ENCODE peak calls at places on chromosomes 4 and X, in five cellular contexts. U is IMR-90, I is HCT116, W is heart left ventricle, O is adrenal gland. X is an unnamed sample. For H3K36me3, the result is how much of the 10 kb centered on the place peaks cover.

GRCh38 chrX:148043456-148043855 is 62.3 kb downstream of the FMR1NB start:
- DNase-seq in U (peak), I (no peak), W (no peak), O (peak), X (no peak)

GRCh38 chr4:187908079-187908501 is 87.5 kb upstream of the ZFP42 start:
- DNase-seq in U (peak), I (no peak), W (no peak), O (no peak), X (no peak)

GRCh38 chr4:183448436-183448835 is 4.0 kb downstream of the CDKN2AIP start:
- DNase-seq in U (no peak), I (no peak), W (no peak), O (no peak), X (no peak)

GRCh38 chr4:87758278-87758677 is 41.1 kb upstream of the IBSP start:
- DNase-seq in U (no peak), I (no peak), W (no peak), O (no peak), X (no peak)

GRCh38 chr4:183960912-183961569 is 55.9 kb downstream of the STOX2 start:
- DNase-seq in U (no peak), I (no peak), W (peak), O (no peak), X (no peak)

GRCh38 chrX:121160987-121161386 is 113.6 kb downstream of the GLUD2 start:
- DNase-seq in U (no peak), I (no peak), W (no peak), O (no peak), X (no peak)

GRCh38 chr4:173518419-173519102 is 11.5 kb downstream of the HAND2 start:
- DNase-seq in U (no peak), I (no peak), W (no peak), O (no peak), X (no peak)

GRCh38 chrX:19855700-19856381 is 31.6 kb downstream of the SH3KBP1 start:
- DNase-seq in U (no peak), I (no peak), W (no peak), O (no peak), X (no peak)

GRCh38 chr4:41512604-41513003 is 25.4 kb upstream of the LIMCH1 start:
- DNase-seq in U (no peak), I (no peak), W (no peak), O (no peak), X (no peak)

GRCh38 chr4:119025440-119025839 is 110.2 kb upstream of the MYOZ2 start:
- DNase-seq in U (peak), I (peak), W (no peak), O (peak), X (no peak)

GRCh38 chr4:153523171-153523757 is 57.1 kb downstream of the TMEM131L start:
- DNase-seq in U (no peak), I (no peak), W (no peak), O (no peak), X (no peak)

GRCh38 chr4:179762840-179763239 is 2320.6 kb upstream of the AGA start:
- DNase-seq in U (no peak), I (no peak), W (no peak), O (no peak), X (no peak)

GRCh38 chr4:183989471-183989870 is 84.4 kb downstream of the STOX2 start:
- DNase-seq in U (peak), I (no peak), W (no peak), O (no peak), X (no peak)

GRCh38 chrX:39301041-39301440 is 499.8 kb downstream of the MID1IP1 start:
- DNase-seq in U (no peak), I (no peak), W (no peak), O (no peak), X (no peak)

GRCh38 chr4:117957570-117957969 is 76.7 kb upstream of the NDST3 start:
- DNase-seq in U (no peak), I (no peak), W (no peak), O (no peak), X (no peak)

GRCh38 chr4:175459571-175459970 is 352.5 kb downstream of the GPM6A start:
- DNase-seq in U (peak), I (no peak), W (no peak), O (no peak), X (no peak)

GRCh38 chrX:125384843-125385242 is 65.2 kb downstream of the TEX13C start:
- DNase-seq in U (no peak), I (no peak), W (no peak), O (no peak), X (no peak)

GRCh38 chrX:27008486-27008885 is 454.7 kb downstream of the PPP4R3C start:
- DNase-seq in U (no peak), I (no peak), W (no peak), O (no peak), X (no peak)

GRCh38 chrX:25599061-25599460 is 539.1 kb upstream of the MAGEB18 start:
- DNase-seq in U (no peak), I (no peak), W (no peak), O (no peak), X (no peak)

GRCh38 chrX:270848-271367 is 10.3 kb upstream of the PLCXD1 start:
- DNase-seq in U (no peak), I (no peak), W (peak), O (peak), X (peak)

GRCh38 chr4:6641164-6641970 is 882 bp downstream of the MRFAP1 start:
- DNase-seq in U (peak), I (no peak), W (peak), O (peak), X (peak)

GRCh38 chr4:122842984-122843531 is 16.4 kb downstream of the FGF2 start:
- DNase-seq in U (no peak), I (no peak), W (no peak), O (no peak), X (no peak)

GRCh38 chr4:8652181-8653078 is 59.9 kb downstream of the CPZ start:
- DNase-seq in U (no peak), I (no peak), W (peak), O (no peak), X (peak)

GRCh38 chr4:98293089-98293887 is 32.1 kb downstream of the RAP1GDS1 start:
- DNase-seq in U (peak), I (no peak), W (no peak), O (no peak), X (no peak)

GRCh38 chrX:3518870-3519269 is 172.4 kb upstream of the MXRA5 start:
- DNase-seq in U (peak), I (peak), W (peak), O (peak), X (no peak)

GRCh38 chr4:43732829-43733426 is 715.7 kb downstream of the KCTD8 start:
- DNase-seq in U (no peak), I (no peak), W (no peak), O (no peak), X (no peak)

GRCh38 chr4:110046588-110047049 is 133.9 kb downstream of the EGF start:
- DNase-seq in U (peak), I (peak), W (no peak), O (no peak), X (no peak)

GRCh38 chr4:53591372-53591892 is at the start of gene LNX1:
- DNase-seq in U (no peak), I (peak), W (no peak), O (no peak), X (no peak)
- TF ChIP-seq POLR2A in U (no peak), I (no peak), W (no peak), O (no peak), X (no peak)

GRCh38 chr4:858831-859451 is 33.0 kb upstream of the CPLX1 start:
- DNase-seq in U (no peak), I (no peak), W (no peak), O (no peak), X (peak)
- H3K36me3 ChIP-seq in U (half or more), I (under half), W (half or more), O (half or more), X (half or more)

DNA sequence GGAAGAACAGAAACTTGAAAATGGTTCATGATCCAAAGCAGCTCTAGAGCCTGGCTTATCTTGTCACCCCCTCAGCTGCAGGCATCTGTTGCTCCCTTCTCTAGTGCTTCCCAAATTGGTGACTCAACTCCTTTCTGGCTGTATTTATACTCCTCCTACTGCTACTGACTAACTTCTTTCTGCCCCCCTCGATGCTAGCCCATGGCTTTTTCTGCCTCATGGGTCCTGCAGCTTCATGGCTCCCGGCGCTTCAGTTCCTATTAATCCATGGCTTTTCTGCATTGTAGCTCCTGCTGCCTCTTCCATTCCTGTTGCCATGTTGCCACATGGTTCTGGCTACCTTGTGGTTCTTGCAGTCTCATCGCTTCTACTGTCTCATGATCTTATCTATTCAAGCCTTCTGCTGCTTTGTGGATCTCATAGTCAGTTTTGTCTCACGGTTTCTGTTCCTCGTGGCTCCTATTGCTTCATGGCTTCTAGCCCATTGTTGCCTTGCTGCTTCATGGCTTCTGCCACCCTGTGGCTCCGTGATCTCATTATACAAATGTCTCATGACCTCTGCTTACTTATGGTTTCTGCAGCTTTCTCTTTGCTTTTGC is 48.1 kb downstream of the SMC1A start:
- DNase-seq in U (peak), I (no peak), W (no peak), O (no peak), X (no peak)
- H3K4me3 ChIP-seq in U (no peak), I (no peak), W (no peak), O (no peak), X (no peak)

GRCh38 chr4:47463235-47463956 is at the start of gene COMMD8:
- DNase-seq in U (peak), I (peak), W (peak), O (peak), X (peak)
- TF ChIP-seq POLR2A in U (peak), I (no peak), W (peak), O (peak), X (no peak)

DNA sequence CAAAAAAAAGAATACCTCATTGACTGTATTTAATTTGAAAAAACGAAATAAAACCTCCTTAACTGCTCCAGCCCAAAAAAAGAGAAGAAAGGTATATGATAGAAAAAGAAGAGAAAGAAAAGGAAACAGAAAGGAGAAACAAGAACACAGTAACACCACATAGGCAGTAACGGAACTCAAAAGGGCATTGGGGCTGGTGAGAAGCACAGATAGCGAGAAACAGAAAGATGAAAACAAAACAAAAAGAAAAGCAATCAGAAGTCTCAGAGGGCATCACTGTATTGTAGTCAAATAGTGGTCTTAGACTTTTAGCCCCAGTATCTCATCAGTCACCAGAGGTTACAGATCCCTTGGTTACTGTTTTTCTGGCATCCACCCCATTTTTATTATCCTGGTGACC is 88.6 kb downstream of the NFKB1 start:
- DNase-seq in U (no peak), I (no peak), W (no peak), O (no peak), X (no peak)
- H3K36me3 ChIP-seq in U (under half), I (under half), W (half or more), O (under half), X (half or more)

GRCh38 chr4:26861434-26862186 is 969 bp downstream of the STIM2 start:
- DNase-seq in U (peak), I (no peak), W (peak), O (peak), X (peak)
- H3K4me3 ChIP-seq in U (peak), I (peak), W (peak), O (peak), X (peak)

DNA sequence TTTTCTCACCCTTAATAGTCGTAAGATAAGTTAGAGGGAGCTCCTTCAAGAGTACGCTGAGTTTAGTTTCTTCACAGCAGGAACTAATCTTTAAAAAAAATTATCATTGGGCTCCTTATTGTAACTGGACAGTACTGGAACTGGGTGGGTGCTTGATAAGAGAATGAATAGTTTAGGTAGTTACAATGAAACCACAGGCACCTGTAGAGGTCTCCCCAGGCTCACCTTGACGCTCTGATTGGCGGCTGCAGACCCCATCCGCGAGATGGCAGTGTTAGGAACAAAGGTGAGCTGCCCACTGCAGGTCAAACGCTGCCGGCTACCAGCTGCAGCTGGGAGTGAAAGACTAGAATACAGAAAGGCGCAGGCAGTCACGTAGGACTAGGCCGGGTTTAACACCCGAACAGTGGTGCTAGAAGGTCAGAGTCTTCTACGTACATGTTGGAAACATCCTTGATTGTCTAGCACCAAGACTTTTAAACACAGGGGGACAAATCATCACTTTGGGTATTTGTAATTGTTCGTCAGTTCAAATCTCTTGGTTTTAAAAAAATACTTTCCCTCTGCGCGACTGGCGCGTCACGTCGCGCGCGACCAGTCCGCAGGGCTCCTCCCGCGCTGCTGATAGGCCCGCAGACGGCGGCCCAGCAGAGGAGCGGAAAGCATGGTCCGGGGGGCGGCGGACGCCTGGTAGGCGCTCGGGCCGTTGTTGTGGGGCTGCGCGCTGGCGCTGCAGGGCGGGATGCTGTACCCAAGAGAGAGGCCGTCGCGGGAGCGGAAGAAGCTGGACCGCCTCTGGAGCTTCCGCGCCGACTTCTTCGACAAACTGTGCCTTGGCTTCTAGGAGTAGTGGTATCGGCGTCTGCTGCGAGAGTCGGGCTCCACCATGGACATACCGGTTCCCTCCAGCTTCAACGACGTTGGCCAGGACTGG is 45.6 kb downstream of the SMARCA5 start:
- DNase-seq in U (peak), I (no peak), W (peak), O (peak), X (peak)
- TF ChIP-seq POLR2A in U (no peak), I (no peak), W (no peak), O (no peak), X (no peak)

DNA sequence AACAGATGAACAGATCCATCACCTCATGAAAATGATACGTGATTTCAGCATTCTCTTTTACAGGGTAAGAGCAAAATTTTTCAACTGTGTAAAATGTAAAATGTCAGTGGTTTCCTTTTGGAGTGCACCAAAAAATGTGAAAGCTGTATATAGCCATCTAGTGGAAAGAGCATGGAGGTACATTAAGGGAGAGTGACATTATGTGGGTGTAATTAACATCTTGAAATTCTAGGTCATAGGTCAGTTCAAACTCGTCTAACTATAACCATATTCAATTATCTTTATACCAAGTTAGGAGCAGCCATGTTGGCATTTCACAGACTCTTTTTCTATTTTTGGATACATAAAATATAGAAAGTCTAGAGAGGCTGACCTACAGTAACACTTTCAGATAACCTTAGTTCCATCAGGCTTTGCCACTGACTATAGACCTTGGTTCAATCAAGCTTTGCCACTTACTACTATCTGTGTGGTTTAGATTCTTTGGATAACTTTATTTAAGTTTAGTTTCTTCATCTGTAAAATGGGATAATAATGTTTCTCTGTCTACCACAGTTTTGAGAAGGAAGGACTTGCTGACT is 30.2 kb downstream of the NEIL3 start:
- DNase-seq in U (peak), I (peak), W (no peak), O (no peak), X (no peak)
- H3K36me3 ChIP-seq in U (under half), I (under half), W (under half), O (under half), X (under half)

DNA sequence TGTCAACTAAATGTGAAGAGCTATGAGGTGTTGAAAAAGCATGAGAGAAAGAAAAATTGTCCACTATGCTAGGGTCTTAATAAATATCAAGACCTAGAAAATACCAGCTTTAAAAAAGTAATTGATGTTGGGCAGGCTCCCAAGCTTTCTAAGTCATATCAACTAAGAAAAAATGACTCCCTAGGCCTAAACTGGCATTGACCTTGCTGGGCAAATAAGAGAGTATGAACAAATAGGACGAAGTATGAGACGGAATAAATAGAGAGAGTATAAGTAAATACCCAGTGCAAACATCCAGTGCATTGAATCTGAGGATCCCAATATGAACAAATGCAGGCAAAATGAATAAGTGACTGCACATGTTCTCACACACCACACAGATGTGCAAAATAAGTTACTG is 3.2 kb downstream of the KDR start:
- DNase-seq in U (no peak), I (no peak), W (no peak), O (no peak), X (no peak)
- H3K4me3 ChIP-seq in U (no peak), I (no peak), W (peak), O (no peak), X (no peak)

DNA sequence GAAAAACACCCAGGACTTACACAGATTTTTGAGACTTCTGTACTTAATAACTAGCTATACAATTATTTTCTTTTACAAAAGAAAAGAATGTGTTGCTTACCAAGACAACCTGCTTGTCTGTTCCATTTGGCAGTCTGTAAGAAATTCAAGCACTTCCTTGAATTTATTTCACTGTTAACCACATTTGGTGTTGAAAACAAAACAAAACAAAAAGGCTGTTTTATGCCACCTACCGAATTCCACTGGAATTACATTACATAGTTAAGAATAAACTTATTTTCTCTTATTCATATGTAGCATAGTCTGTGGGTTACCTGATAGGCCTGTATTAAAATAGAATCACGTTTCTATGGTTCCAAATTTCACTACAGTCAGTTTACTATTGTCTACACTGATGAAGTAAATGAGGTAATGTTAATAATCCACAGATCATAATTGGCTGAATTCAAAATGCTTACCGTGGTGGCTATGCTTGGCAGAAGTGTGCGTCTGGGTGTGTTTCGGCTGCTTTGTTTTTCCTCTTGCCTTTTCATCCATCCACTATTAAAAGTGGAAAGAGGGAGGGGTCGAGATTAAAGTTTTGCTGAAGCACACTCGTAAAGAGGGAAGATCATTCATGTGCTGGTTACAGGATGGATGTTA is at the start of gene TLR1:
- DNase-seq in U (peak), I (peak), W (no peak), O (no peak), X (no peak)
- TF ChIP-seq POLR2A in U (no peak), I (no peak), W (no peak), O (no peak), X (no peak)

X was measured in spleen.